ENCODE peak calls at places on chromosomes 16 and 17, in seven cellular contexts. U is gastrocnemius medialis, B is A549, L is stomach, E is HCT116, Q is uterus, P is ovary. C is an unnamed sample.
A peak's percentile ranks its signal among the peaks of the same experiment; 100 is the strongest.

GRCh38 chr16:87854053-87854906 is 15.0 kb downstream of the SLC7A5 start:
- DNase-seq in U (no peak), B (peak; percentile 92), L (no peak), E (no peak), Q (no peak), P (no peak), C (no peak)

GRCh38 chr16:57901480-57902069 is 69.4 kb downstream of the CNGB1 start:
- DNase-seq in U (no peak), B (peak; percentile 32), L (no peak), E (no peak), Q (no peak), P (no peak), C (no peak)

GRCh38 chr17:752002-752619 is at the start of gene GEMIN4:
- DNase-seq in U (peak; percentile 86), B (peak; percentile 95), L (peak; percentile 95), E (peak; percentile 69), Q (peak; percentile 95), P (peak; percentile 92), C (peak; percentile 49)

GRCh38 chr17:12485361-12485911 is 180.3 kb upstream of the MYOCD start:
- DNase-seq in U (no peak), B (no peak), L (no peak), E (no peak), Q (no peak), P (no peak), C (no peak)

GRCh38 chr17:66786101-66786500 is 48.8 kb upstream of the CACNG5 start:
- DNase-seq in U (no peak), B (no peak), L (no peak), E (no peak), Q (no peak), P (no peak), C (no peak)

GRCh38 chr17:34842235-34842634 is 119.0 kb downstream of the CCT6B start:
- DNase-seq in U (no peak), B (no peak), L (no peak), E (no peak), Q (no peak), P (no peak), C (no peak)

GRCh38 chr17:73203788-73204479 is 11.1 kb downstream of the COG1 start:
- DNase-seq in U (no peak), B (no peak), L (no peak), E (no peak), Q (no peak), P (no peak), C (no peak)

GRCh38 chr17:43224146-43224705 is 4.2 kb downstream of the CCDC200 start:
- DNase-seq in U (no peak), B (no peak), L (no peak), E (no peak), Q (no peak), P (no peak), C (no peak)

GRCh38 chr16:31365131-31365865 is 10.3 kb downstream of the ITGAX start:
- DNase-seq in U (no peak), B (no peak), L (no peak), E (no peak), Q (no peak), P (no peak), C (no peak)

GRCh38 chr16:23859713-23860269 is 24.0 kb downstream of the PRKCB start:
- DNase-seq in U (no peak), B (no peak), L (no peak), E (no peak), Q (no peak), P (no peak), C (no peak)

GRCh38 chr17:67021718-67022450 is 22.5 kb upstream of the CACNG1 start:
- DNase-seq in U (peak; percentile 61), B (no peak), L (no peak), E (no peak), Q (no peak), P (no peak), C (no peak)

GRCh38 chr17:5526821-5527598 is 40.6 kb downstream of the MIS12 start:
- DNase-seq in U (peak; percentile 96), B (peak; percentile 81), L (no peak), E (peak; percentile 75), Q (peak; percentile 74), P (no peak), C (no peak)

GRCh38 chr17:72125742-72126141 is 4.9 kb downstream of the SOX9 start:
- DNase-seq in U (no peak), B (no peak), L (no peak), E (no peak), Q (no peak), P (no peak), C (no peak)

GRCh38 chr17:28545141-28545503 is 7.3 kb downstream of the UNC119 start:
- DNase-seq in U (no peak), B (no peak), L (no peak), E (no peak), Q (no peak), P (no peak), C (no peak)

GRCh38 chr17:28540231-28540630 is 12.2 kb downstream of the UNC119 start:
- DNase-seq in U (no peak), B (no peak), L (no peak), E (no peak), Q (no peak), P (no peak), C (no peak)

GRCh38 chr17:28538296-28538895 is 14.0 kb downstream of the UNC119 start:
- DNase-seq in U (no peak), B (no peak), L (no peak), E (no peak), Q (no peak), P (no peak), C (no peak)

GRCh38 chr17:28544402-28545140 is 7.9 kb downstream of the UNC119 start:
- DNase-seq in U (no peak), B (no peak), L (no peak), E (no peak), Q (no peak), P (no peak), C (no peak)

GRCh38 chr17:28541439-28541838 is 11.0 kb downstream of the UNC119 start:
- DNase-seq in U (no peak), B (no peak), L (no peak), E (no peak), Q (no peak), P (no peak), C (no peak)
- H3K4me3 ChIP-seq in U (no peak overlapping the region), B (no peak overlapping the region), L (no peak overlapping the region), E (no peak overlapping the region), Q (no peak overlapping the region), P (no peak overlapping the region), C (no peak overlapping the region)

DNA sequence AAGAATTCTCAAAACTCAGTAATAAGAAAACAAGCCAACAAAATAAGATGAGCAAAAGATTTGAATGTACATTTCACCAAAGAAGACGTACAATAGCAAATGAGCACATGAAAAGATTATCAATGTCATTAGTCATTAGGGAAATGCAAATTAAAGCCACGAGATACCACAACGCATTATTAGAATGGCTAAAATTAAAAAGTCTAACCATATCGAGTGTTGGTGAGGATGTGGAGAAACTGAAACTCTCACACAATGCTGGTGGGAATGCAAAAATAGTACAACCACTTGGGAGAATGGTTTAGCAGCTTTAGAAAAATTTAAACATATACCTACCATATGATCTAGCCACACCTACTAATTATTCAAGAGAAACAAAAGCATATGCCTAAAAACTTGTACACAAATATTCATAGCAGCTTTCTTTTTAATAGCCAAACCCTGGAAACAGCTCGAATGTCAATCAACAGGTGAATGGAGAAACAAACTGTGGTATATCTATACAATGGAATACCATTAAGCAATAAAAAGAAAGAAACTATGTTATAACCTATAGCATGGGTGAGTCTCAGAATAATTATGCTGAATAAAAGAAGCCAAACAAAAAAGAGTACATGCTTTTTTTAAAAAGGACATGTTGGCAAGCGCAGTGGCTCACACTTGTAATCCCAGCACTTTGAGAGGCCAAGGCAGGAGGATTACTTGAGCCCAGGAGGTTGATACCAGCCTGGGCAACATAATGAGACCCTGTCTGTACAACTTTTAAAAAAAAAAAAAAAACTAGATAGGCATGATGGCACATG is 103.6 kb downstream of the LITAF start:
- DNase-seq in U (no peak), B (no peak), L (no peak), E (no peak), Q (no peak), P (no peak), C (no peak)
- H3K9me3 ChIP-seq in U (no peaks in the 10 kb centered on the region), B (peaks cover 6% of the 10 kb centered on the region), L (peaks cover 12% of the 10 kb centered on the region), E (no peaks in the 10 kb centered on the region), Q (no peaks in the 10 kb centered on the region), P (peaks cover 10% of the 10 kb centered on the region), C (no peaks in the 10 kb centered on the region)

DNA sequence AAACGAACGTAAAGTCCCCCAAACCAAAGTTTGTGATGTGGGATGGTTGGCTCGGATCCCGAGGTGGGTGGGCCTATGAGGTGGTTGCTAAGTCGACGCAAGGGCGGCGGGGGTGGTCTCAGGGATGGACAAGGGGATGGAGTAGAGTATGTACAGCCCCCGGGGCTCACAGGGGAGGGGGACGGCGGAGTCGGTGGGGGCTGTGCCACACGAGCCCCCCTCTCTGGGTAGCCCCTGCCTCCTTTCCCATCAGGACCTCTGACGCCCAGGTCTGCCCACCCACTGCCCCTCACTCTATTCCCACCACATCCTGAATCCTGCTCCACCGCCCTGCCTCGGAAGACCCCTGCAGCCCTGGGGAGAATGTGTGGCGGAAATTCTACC is 15.2 kb downstream of the IL34 start:
- DNase-seq in U (no peak), B (no peak), L (no peak), E (no peak), Q (no peak), P (peak; percentile 40), C (no peak)
- TF ChIP-seq POLR2A in U (no peak), B (no peak), L (no peak), E (no peak), Q (no peak), P (no peak), C (no peak)

GRCh38 chr16:50677351-50677750 is 3.8 kb downstream of the SNX20 start:
- DNase-seq in U (no peak), B (no peak), L (no peak), E (no peak), Q (no peak), P (no peak), C (no peak)

GRCh38 chr16:50679266-50679665 is 1.8 kb downstream of the SNX20 start:
- DNase-seq in U (no peak), B (no peak), L (no peak), E (no peak), Q (no peak), P (no peak), C (no peak)

GRCh38 chr16:50679676-50680555 is 1.2 kb downstream of the SNX20 start:
- DNase-seq in U (no peak), B (no peak), L (no peak), E (no peak), Q (no peak), P (no peak), C (no peak)

GRCh38 chr16:50680907-50681885 is at the start of gene SNX20:
- DNase-seq in U (no peak), B (no peak), L (peak; percentile 43), E (no peak), Q (no peak), P (no peak), C (no peak)

GRCh38 chr16:50680556-50680893 is 587 bp downstream of the SNX20 start:
- DNase-seq in U (no peak), B (no peak), L (no peak), E (no peak), Q (no peak), P (no peak), C (no peak)
- H3K4me3 ChIP-seq in U (no peak overlapping the region), B (no peak overlapping the region), L (peak overlapping the region; percentile 41), E (no peak overlapping the region), Q (no peak overlapping the region), P (no peak overlapping the region), C (peak overlapping the region; percentile 32)

C was measured in esophagus squamous epithelium.